ENCODE peak calls at places on chromosomes 2 and 18, in ten cellular contexts. Y is coronary artery; M is body of pancreas; H is fibroblast of pulmonary artery; U is NB4; C is endothelial cell of umbilical vein; A is CD8-positive, alpha-beta T cell; S is fibroblast of lung; V is WERI-Rb-1; Q is AG09309. Z is an unnamed sample.

GRCh38 chr18:48475635-48476549 is 62.9 kb upstream of the CTIF start:
- DNase-seq in S (peak), Q (peak), C (peak), A (no peak), V (peak), Y (no peak), M (peak), H (peak), U (peak), Z (peak)

GRCh38 chr18:63197246-63197791 is 122.2 kb downstream of the BCL2 start:
- DNase-seq in V (no peak), U (peak), C (no peak), Y (no peak), H (no peak), Q (no peak), M (no peak), A (no peak), S (no peak), Z (no peak)

GRCh38 chr2:186256540-186256939 is 229.5 kb upstream of the ZC3H15 start:
- DNase-seq in H (peak), M (no peak), Q (peak), U (peak), S (peak), V (no peak), C (peak), A (no peak), Y (no peak), Z (no peak)

GRCh38 chr2:141058552-141058951 is 1072.3 kb downstream of the LRP1B start:
- DNase-seq in M (no peak), H (no peak), V (no peak), A (no peak), C (no peak), Q (no peak), S (no peak), Y (no peak), U (no peak), Z (no peak)

GRCh38 chr2:240917684-240918257 is 11.6 kb downstream of the CROCC2 start:
- DNase-seq in H (no peak), U (no peak), M (peak), S (no peak), Q (no peak), Y (peak), A (no peak), C (no peak), V (peak), Z (no peak)

GRCh38 chr2:128783896-128784295 is 465.2 kb upstream of the HS6ST1 start:
- DNase-seq in U (no peak), Q (no peak), S (no peak), M (no peak), C (no peak), Y (peak), A (no peak), V (no peak), H (no peak), Z (no peak)

GRCh38 chr18:63818212-63818611 is 43.0 kb downstream of the SERPINB7 start:
- DNase-seq in Y (no peak), S (no peak), C (no peak), V (no peak), U (no peak), A (no peak), Q (no peak), H (no peak), M (no peak), Z (no peak)

GRCh38 chr2:219724628-219725027 is 97.2 kb downstream of the SLC4A3 start:
- DNase-seq in S (peak), M (no peak), A (no peak), V (no peak), C (no peak), H (peak), Y (no peak), Q (no peak), U (peak), Z (no peak)

DNA sequence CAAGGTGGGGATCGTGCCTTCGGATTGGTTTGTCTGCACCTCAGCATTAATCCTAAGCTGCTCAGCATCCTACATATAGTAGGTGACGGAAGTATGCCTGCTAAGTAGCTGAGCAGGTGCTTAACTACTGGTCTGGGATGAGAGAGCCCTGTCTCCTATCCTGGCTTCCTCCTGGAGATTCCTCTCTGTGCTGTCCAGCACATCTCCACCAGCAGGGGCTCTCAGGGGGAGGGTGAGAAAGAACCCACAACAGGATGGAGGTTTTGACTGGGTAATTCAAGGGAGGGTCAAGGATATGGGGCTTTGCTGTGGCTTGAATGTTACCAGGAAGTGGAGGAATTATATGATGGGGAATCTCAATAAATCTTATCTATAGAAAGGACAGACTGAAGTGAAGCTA is 45.4 kb upstream of the KIF5C start:
- DNase-seq in A (no peak), U (no peak), S (no peak), V (peak), C (no peak), H (no peak), Q (no peak), M (no peak), Y (no peak), Z (no peak)
- H3K4me3 ChIP-seq in A (no peak), U (no peak), S (no peak), V (no peak), C (no peak), H (no peak), Q (no peak), M (no peak), Y (no peak), Z (no peak)

DNA sequence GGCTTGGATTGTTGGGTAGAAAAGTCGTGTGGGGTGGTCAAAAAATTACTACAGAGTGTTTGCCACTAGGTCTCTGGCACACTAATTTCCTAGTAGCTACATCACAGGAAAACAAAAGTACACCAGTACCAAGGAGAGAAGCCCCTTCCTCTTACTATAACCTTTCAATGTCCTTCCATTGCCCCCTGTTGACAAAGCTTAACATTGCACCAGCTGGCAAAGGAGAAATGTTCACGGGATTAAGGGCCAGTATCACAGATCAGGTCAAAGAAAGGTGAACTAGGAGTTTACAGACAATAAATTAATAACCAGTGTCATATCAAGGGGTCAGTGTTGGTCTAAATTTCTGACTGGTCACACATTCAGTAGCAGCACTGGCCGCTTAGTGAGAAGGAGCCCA is 1139.6 kb upstream of the FAM98A start:
- DNase-seq in M (no peak), H (no peak), V (peak), A (no peak), C (no peak), S (no peak), Y (no peak), U (peak), Q (no peak), Z (no peak)
- TF ChIP-seq CTCF in M (peak), H (no peak), V (peak), A (no peak), C (no peak), S (no peak), Y (no peak), U (peak), Q (no peak), Z (peak)

GRCh38 chr2:28399289-28399688 is 6.6 kb downstream of the FOSL2 start:
- DNase-seq in M (no peak), S (no peak), U (no peak), Y (no peak), Q (no peak), V (no peak), H (no peak), C (no peak), A (no peak), Z (no peak)
- H3K4me3 ChIP-seq in M (no peak), S (no peak), U (no peak), Y (peak), Q (peak), V (no peak), H (peak), C (no peak), A (no peak), Z (no peak)

GRCh38 chr2:229059331-229060033 is 211.6 kb downstream of the PID1 start:
- DNase-seq in M (no peak), H (no peak), S (no peak), Y (no peak), C (no peak), U (no peak), Q (no peak), A (no peak), V (no peak), Z (no peak)
- TF ChIP-seq CTCF in M (no peak), H (no peak), S (no peak), Y (no peak), C (no peak), U (no peak), Q (no peak), A (no peak), V (no peak), Z (no peak)

Z was measured in retinal pigment epithelial cell.